ENCODE peak calls at places on chromosome 15, in seven cellular contexts. Y, Z, E, I, J, X and Q are unnamed samples.
A peak's percentile ranks its signal among the peaks of the same experiment; 100 is the strongest.

GRCh38 chr15:71337197-71337845 is 222.1 kb downstream of the THSD4 start:
- DNase-seq in Z (no peak), X (peak; percentile 93), E (peak; percentile 92), Y (no peak), J (peak; percentile 82), I (no peak), Q (no peak)

GRCh38 chr15:95162967-95163531 is 931.7 kb downstream of the MCTP2 start:
- DNase-seq in Z (no peak), Y (peak; percentile 62), X (no peak), J (peak; percentile 35), I (no peak), E (peak; percentile 70), Q (no peak)

GRCh38 chr15:38038659-38039442 is 104.4 kb downstream of the TMCO5A start:
- DNase-seq in E (peak; percentile 84), I (no peak), Z (no peak), X (no peak), Y (no peak), J (peak; percentile 75), Q (no peak)

GRCh38 chr15:91970142-91970541 is 116.6 kb downstream of the SLCO3A1 start:
- DNase-seq in Y (peak; percentile 68), E (no peak), I (no peak), X (no peak), Z (no peak), J (no peak), Q (no peak)

GRCh38 chr15:63338170-63338569 is 43.5 kb downstream of the CA12 start:
- DNase-seq in E (peak; percentile 91), Y (no peak), Z (no peak), I (no peak), X (no peak), J (peak; percentile 70), Q (no peak)

GRCh38 chr15:79028411-79028964 is 62.1 kb downstream of the RASGRF1 start:
- DNase-seq in J (peak; percentile 33), I (no peak), E (no peak), X (peak; percentile 78), Y (peak; percentile 71), Z (no peak), Q (peak; percentile 34)

GRCh38 chr15:77037475-77038209 is 33.3 kb downstream of the TSPAN3 start:
- DNase-seq in I (no peak), X (no peak), Y (no peak), Z (no peak), E (no peak), J (no peak), Q (no peak)

GRCh38 chr15:70521576-70522322 is 241.6 kb downstream of the UACA start:
- DNase-seq in X (no peak), Z (no peak), I (no peak), J (no peak), E (no peak), Y (no peak), Q (no peak)

GRCh38 chr15:34650177-34650576 is 66.7 kb upstream of the GOLGA8B start:
- DNase-seq in E (peak; percentile 60), Z (no peak), I (no peak), Y (no peak), X (no peak), J (peak; percentile 41), Q (no peak)

GRCh38 chr15:90970274-90970673 is 15.6 kb downstream of the RCCD1 start:
- DNase-seq in Y (no peak), Z (no peak), I (no peak), J (no peak), E (no peak), X (no peak), Q (no peak)

GRCh38 chr15:41581110-41581509 is 22.1 kb downstream of the TYRO3 start:
- DNase-seq in X (peak; percentile 88), E (no peak), J (peak; percentile 25), I (no peak), Z (no peak), Y (no peak), Q (peak; percentile 44)

GRCh38 chr15:65639509-65639908 is 17.8 kb downstream of the SLC24A1 start:
- DNase-seq in Z (no peak), Y (no peak), J (no peak), E (no peak), X (no peak), I (no peak), Q (no peak)

GRCh38 chr15:65330934-65331645 is 26.6 kb downstream of the RNU5B-1 start:
- DNase-seq in E (no peak), I (no peak), J (no peak), Y (no peak), Z (no peak), X (no peak), Q (no peak)

GRCh38 chr15:89436560-89437311 is 59.6 kb downstream of the RHCG start:
- DNase-seq in Z (no peak), J (peak; percentile 25), I (no peak), E (no peak), Y (no peak), X (peak; percentile 64), Q (no peak)

GRCh38 chr15:49990835-49991540 is 128.0 kb downstream of the ATP8B4 start:
- DNase-seq in J (peak; percentile 15), X (no peak), Y (no peak), I (no peak), E (no peak), Z (no peak), Q (no peak)

GRCh38 chr15:34493001-34493400 is 55.4 kb upstream of the GOLGA8A start:
- DNase-seq in Z (no peak), Y (no peak), X (no peak), E (no peak), J (no peak), I (no peak), Q (no peak)

GRCh38 chr15:45162771-45163507 is 24.8 kb downstream of the SHF start:
- DNase-seq in Y (peak; percentile 87), J (peak; percentile 75), Z (peak; percentile 27), E (peak; percentile 72), I (peak; percentile 39), X (peak; percentile 95), Q (peak; percentile 77)

GRCh38 chr15:65032823-65033537 is 3.5 kb upstream of the MTFMT start:
- DNase-seq in E (peak; percentile 82), Z (no peak), Y (no peak), I (no peak), J (peak; percentile 83), X (peak; percentile 92), Q (peak; percentile 63)

GRCh38 chr15:39602143-39602542 is 21.3 kb downstream of the THBS1 start:
- DNase-seq in Z (no peak), J (peak; percentile 40), E (no peak), X (peak; percentile 26), Y (no peak), I (no peak), Q (no peak)

GRCh38 chr15:31298707-31299172 is 27.9 kb upstream of the KLF13 start:
- DNase-seq in X (no peak), Y (no peak), I (no peak), Z (no peak), E (no peak), J (no peak), Q (no peak)

GRCh38 chr15:45242289-45242688 is 9.7 kb upstream of the SLC28A2 start:
- DNase-seq in I (no peak), X (no peak), Z (no peak), E (no peak), Y (no peak), J (peak; percentile 1), Q (no peak)

GRCh38 chr15:25056484-25057429 is 102.0 kb downstream of the SNRPN start:
- DNase-seq in I (no peak), J (no peak), Y (peak; percentile 39), X (no peak), E (no peak), Z (no peak), Q (no peak)

GRCh38 chr15:78070049-78070698 is 7.3 kb downstream of the TBC1D2B start:
- DNase-seq in E (no peak), Y (no peak), J (no peak), X (no peak), Z (no peak), I (no peak), Q (no peak)

GRCh38 chr15:58574612-58575011 is 142.8 kb downstream of the LIPC start:
- DNase-seq in J (no peak), Z (no peak), Y (no peak), E (peak; percentile 41), X (no peak), I (no peak), Q (peak; percentile 40)

GRCh38 chr15:27124287-27124830 is 153.4 kb downstream of the GABRG3 start:
- DNase-seq in Z (no peak), X (peak; percentile 85), Y (no peak), E (no peak), J (no peak), I (no peak), Q (peak; percentile 12)

GRCh38 chr15:58572521-58572920 is 140.7 kb downstream of the LIPC start:
- DNase-seq in Y (no peak), X (no peak), I (no peak), J (no peak), E (no peak), Z (no peak), Q (no peak)

GRCh38 chr15:68304611-68305337 is 27.2 kb downstream of the FEM1B start:
- DNase-seq in X (peak; percentile 72), I (no peak), J (no peak), Y (no peak), E (no peak), Z (no peak), Q (no peak)

GRCh38 chr15:88193415-88193814 is 63.1 kb downstream of the NTRK3 start:
- DNase-seq in Z (no peak), I (no peak), J (no peak), X (peak; percentile 4), Y (no peak), E (no peak), Q (no peak)

GRCh38 chr15:25738171-25738792 is 124.8 kb downstream of the ATP10A start:
- DNase-seq in I (no peak), J (no peak), E (peak; percentile 40), X (no peak), Y (no peak), Z (no peak), Q (no peak)

GRCh38 chr15:25054943-25055342 is 100.2 kb downstream of the SNRPN start:
- DNase-seq in J (no peak), Z (no peak), X (no peak), E (no peak), Y (peak; percentile 21), I (no peak), Q (no peak)

GRCh38 chr15:65942436-65942835 is 73.1 kb downstream of the RAB11A start:
- DNase-seq in Z (no peak), I (no peak), J (peak; percentile 42), E (no peak), X (no peak), Y (no peak), Q (no peak)

GRCh38 chr15:34436956-34437442 is 609 bp downstream of the GOLGA8A start:
- DNase-seq in X (peak; percentile 23), J (peak; percentile 47), I (peak; percentile 41), Z (peak; percentile 29), E (no peak), Y (peak; percentile 70), Q (peak; percentile 54)

GRCh38 chr15:99305761-99306505 is 54.7 kb downstream of the LRRC28 start:
- DNase-seq in I (no peak), Y (peak; percentile 70), X (no peak), E (peak; percentile 96), Z (no peak), J (peak; percentile 80), Q (peak; percentile 82)

GRCh38 chr15:77621847-77622211 is 10.9 kb downstream of the LINGO1 start:
- DNase-seq in Z (no peak), Y (no peak), X (no peak), I (no peak), J (no peak), E (no peak), Q (no peak)

GRCh38 chr15:91068436-91068835 is 31.6 kb upstream of the SV2B start:
- DNase-seq in Y (no peak), I (no peak), X (no peak), Z (no peak), E (no peak), J (no peak), Q (no peak)

GRCh38 chr15:95495033-95495541 is 835.4 kb upstream of the NR2F2 start:
- DNase-seq in Z (no peak), J (peak; percentile 7), Y (peak; percentile 66), E (no peak), I (no peak), X (peak; percentile 3), Q (no peak)

GRCh38 chr15:27256446-27256845 is 285.5 kb downstream of the GABRG3 start:
- DNase-seq in J (no peak), X (no peak), Z (no peak), E (peak; percentile 54), Y (no peak), I (no peak), Q (no peak)